ENCODE peak calls at places on chromosomes 6 and 20, in six cellular contexts. H, O, S, Y, D and P are unnamed samples.

GRCh38 chr6:156347251-156348049 is 429.7 kb upstream of the ARID1B start:
- DNase-seq in Y (no peak), H (no peak), D (no peak), S (no peak), O (no peak), P (no peak)

GRCh38 chr6:123044341-123044860 is 48.4 kb downstream of the CLVS2 start:
- DNase-seq in D (no peak), Y (no peak), S (no peak), H (no peak), O (no peak), P (no peak)

GRCh38 chr6:133854633-133855598 is 34.0 kb upstream of the TCF21 start:
- DNase-seq in H (peak), Y (no peak), O (peak), S (no peak), D (no peak), P (no peak)

GRCh38 chr6:131381694-131382093 is 191.3 kb upstream of the ARG1 start:
- DNase-seq in S (no peak), Y (no peak), H (no peak), O (no peak), D (no peak), P (no peak)

GRCh38 chr6:119979862-119980261 is 630.3 kb upstream of the MAN1A1 start:
- DNase-seq in Y (no peak), O (peak), S (peak), D (no peak), H (no peak), P (no peak)

GRCh38 chr6:133805876-133806275 is 83.0 kb upstream of the TCF21 start:
- DNase-seq in S (no peak), O (no peak), D (no peak), Y (no peak), H (no peak), P (no peak)

GRCh38 chr6:52454556-52454955 is 34.4 kb downstream of the EFHC1 start:
- DNase-seq in S (peak), O (peak), D (no peak), Y (no peak), H (no peak), P (no peak)

GRCh38 chr20:46985671-46986070 is 91.0 kb downstream of the EYA2 start:
- DNase-seq in H (no peak), D (no peak), O (no peak), S (no peak), Y (no peak), P (no peak)

GRCh38 chr6:84777888-84778287 is 13.5 kb upstream of the TBX18 start:
- DNase-seq in S (no peak), O (no peak), D (no peak), Y (no peak), H (no peak), P (no peak)

GRCh38 chr6:149855040-149855654 is 9.0 kb downstream of the LRP11 start:
- DNase-seq in S (peak), H (no peak), Y (no peak), D (no peak), O (peak), P (no peak)

GRCh38 chr6:149855741-149856140 is 8.4 kb downstream of the LRP11 start:
- DNase-seq in O (no peak), S (no peak), Y (no peak), D (no peak), H (no peak), P (no peak)

GRCh38 chr6:149859368-149859767 is 4.8 kb downstream of the LRP11 start:
- DNase-seq in Y (no peak), S (no peak), O (peak), H (no peak), D (no peak), P (no peak)

GRCh38 chr6:149856256-149856994 is 7.7 kb downstream of the LRP11 start:
- DNase-seq in Y (no peak), O (no peak), S (no peak), H (no peak), D (no peak), P (no peak)

DNA sequence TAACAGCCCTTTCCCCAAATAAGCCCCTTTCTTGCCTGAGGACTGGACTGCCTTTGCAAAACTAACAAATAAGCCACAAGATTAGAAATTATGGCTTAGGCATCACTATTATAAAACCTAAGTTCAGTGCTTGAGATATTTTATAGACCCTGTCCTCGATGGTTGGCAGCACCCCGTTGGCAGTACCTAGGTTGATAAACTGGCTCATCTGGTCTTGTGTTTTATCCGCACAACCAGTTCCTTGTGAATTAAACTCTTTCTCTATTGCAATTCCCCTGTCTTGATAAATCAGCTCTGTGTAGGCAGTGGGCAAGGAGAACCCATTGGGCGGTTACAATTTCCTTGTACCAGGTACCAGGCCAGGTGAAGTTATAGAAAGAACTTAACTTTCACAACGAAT is 6.6 kb downstream of the LRP11 start:
- DNase-seq in O (no peak), Y (no peak), D (no peak), H (no peak), S (no peak), P (no peak)
- H3K4me3 ChIP-seq in O (no peak), Y (no peak), D (no peak), H (no peak), S (no peak), P (no peak)

GRCh38 chr6:9292975-9293374 is 857.6 kb upstream of the SLC35B3 start:
- DNase-seq in H (no peak), Y (no peak), O (no peak), D (no peak), S (no peak), P (no peak)
- TF ChIP-seq ZNF274 in H (no peak), Y (no peak), O (no peak), D (no peak), S (no peak), P (no peak)

GRCh38 chr6:43719511-43719910 is 31.9 kb upstream of the MRPS18A start:
- DNase-seq in O (no peak), D (no peak), Y (no peak), S (no peak), H (no peak), P (no peak)
- H3K4me3 ChIP-seq in O (no peak), D (no peak), Y (no peak), S (no peak), H (no peak), P (no peak)

GRCh38 chr6:38012573-38012972 is 193.0 kb downstream of the ZFAND3 start:
- DNase-seq in O (peak), H (peak), S (peak), D (peak), Y (no peak), P (peak)
- TF ChIP-seq ZNF274 in O (no peak), H (no peak), S (no peak), D (no peak), Y (no peak), P (no peak)

GRCh38 chr6:3230275-3231212 is 3.1 kb upstream of the TUBB2B start:
- DNase-seq in D (no peak), S (no peak), Y (no peak), O (no peak), H (peak), P (no peak)
- H3K4me3 ChIP-seq in D (no peak), S (no peak), Y (peak), O (peak), H (peak), P (peak)

GRCh38 chr20:43725666-43726065 is 1.1 kb downstream of the GTSF1L start:
- DNase-seq in S (no peak), D (no peak), O (no peak), Y (no peak), H (no peak), P (no peak)

GRCh38 chr20:43723194-43723593 is 3.6 kb downstream of the GTSF1L start:
- DNase-seq in O (no peak), S (no peak), H (no peak), D (no peak), Y (no peak), P (no peak)

GRCh38 chr20:43722153-43722505 is 4.7 kb downstream of the GTSF1L start:
- DNase-seq in S (no peak), O (no peak), D (no peak), Y (no peak), H (no peak), P (no peak)

GRCh38 chr20:43724383-43724782 is 2.4 kb downstream of the GTSF1L start:
- DNase-seq in H (no peak), O (no peak), S (no peak), D (no peak), Y (no peak), P (no peak)

GRCh38 chr20:43723735-43724134 is 3.1 kb downstream of the GTSF1L start:
- DNase-seq in H (no peak), Y (no peak), S (no peak), O (no peak), D (no peak), P (no peak)
- TF ChIP-seq ZNF274 in H (no peak), Y (no peak), S (no peak), O (no peak), D (no peak), P (no peak)